ENCODE peak calls at places on chromosomes 12 and 14, in nine cellular contexts. H is myocyte; V is body of pancreas; A is natural killer cell treated with Interleukin-12 subunit alpha and Interleukin-12 subunit beta and Interleukin-15 and Interleukin-18, amount 100 ng/mL, for 72 hours; L is amniotic epithelial cell; W is stimulated activated CD4-positive, alpha-beta T cell treated with anti-CD3 and anti-CD28 coated beads, Interleukin-4, amount 100 ng/mL, for 4 hours; K is NCI-H524; Z is neural progenitor cell; F is GOT3. M is an unnamed sample.

GRCh38 chr14:29320261-29320660 is 553.7 kb downstream of the FOXG1 start:
- DNase-seq in H (no peak), V (no peak), A (no peak), L (peak), W (no peak), K (no peak), Z (no peak), F (no peak), M (no peak)

GRCh38 chr14:89912667-89913211 is 41.8 kb downstream of the EFCAB11 start:
- DNase-seq in H (peak), V (peak), A (no peak), L (peak), W (no peak), K (no peak), Z (no peak), F (no peak), M (no peak)

GRCh38 chr12:52305921-52306705 is 14.8 kb upstream of the KRT81 start:
- DNase-seq in H (no peak), V (no peak), A (no peak), L (no peak), W (no peak), K (peak), Z (no peak), F (no peak), M (no peak)

GRCh38 chr12:95789126-95790024 is 1.2 kb downstream of the NTN4 start:
- DNase-seq in H (peak), V (peak), A (no peak), L (no peak), W (peak), K (peak), Z (peak), F (no peak), M (no peak)

GRCh38 chr14:68364823-68365222 is 428.0 kb downstream of the ZFP36L1 start:
- DNase-seq in H (peak), V (peak), A (no peak), L (peak), W (no peak), K (no peak), Z (no peak), F (no peak), M (no peak)

GRCh38 chr14:100402631-100403030 is 79.5 kb downstream of the SLC25A47 start:
- DNase-seq in H (no peak), V (no peak), A (no peak), L (no peak), W (no peak), K (no peak), Z (no peak), F (no peak), M (no peak)

GRCh38 chr14:105492051-105492965 is 1.3 kb downstream of the TEDC1 start:
- DNase-seq in H (no peak), V (no peak), A (no peak), L (no peak), W (no peak), K (no peak), Z (no peak), F (no peak), M (no peak)

GRCh38 chr14:101481557-101481956 is 79.7 kb upstream of the DIO3 start:
- DNase-seq in H (no peak), V (no peak), A (no peak), L (no peak), W (no peak), K (no peak), Z (no peak), F (no peak), M (no peak)

GRCh38 chr12:124236651-124237050 is 58.2 kb upstream of the RFLNA start:
- DNase-seq in H (peak), V (no peak), A (no peak), L (peak), W (no peak), K (no peak), Z (no peak), F (no peak), M (no peak)

GRCh38 chr12:101552277-101552676 is 42.5 kb upstream of the MYBPC1 start:
- DNase-seq in H (peak), V (peak), A (no peak), L (peak), W (no peak), K (peak), Z (no peak), F (no peak), M (no peak)

GRCh38 chr14:31582286-31582691 is 21.1 kb downstream of the NUBPL start:
- DNase-seq in H (peak), V (peak), A (no peak), L (peak), W (no peak), K (no peak), Z (peak), F (no peak), M (no peak)

GRCh38 chr14:51539571-51540037 is 112.1 kb upstream of the FRMD6 start:
- DNase-seq in H (peak), V (no peak), A (no peak), L (peak), W (no peak), K (no peak), Z (no peak), F (no peak), M (no peak)

GRCh38 chr14:75422169-75422568 is 5.7 kb upstream of the JDP2 start:
- DNase-seq in H (peak), V (no peak), A (no peak), L (peak), W (no peak), K (no peak), Z (no peak), F (no peak), M (no peak)

GRCh38 chr14:59679872-59680271 is 103.3 kb upstream of the CCDC175 start:
- DNase-seq in H (peak), V (peak), A (no peak), L (peak), W (no peak), K (peak), Z (peak), F (no peak), M (no peak)

GRCh38 chr12:67590122-67590795 is 58.3 kb upstream of the DYRK2 start:
- DNase-seq in H (no peak), V (no peak), A (no peak), L (peak), W (no peak), K (no peak), Z (no peak), F (no peak), M (no peak)

GRCh38 chr12:60921541-60921940 is 1325.7 kb downstream of the SLC16A7 start:
- DNase-seq in H (no peak), V (no peak), A (no peak), L (no peak), W (no peak), K (no peak), Z (no peak), F (no peak), M (no peak)

GRCh38 chr14:35248476-35248788 is 43.8 kb upstream of the PSMA6 start:
- DNase-seq in H (peak), V (no peak), A (no peak), L (no peak), W (no peak), K (no peak), Z (no peak), F (no peak), M (no peak)

GRCh38 chr12:129096968-129097367 is 243.7 kb downstream of the GLT1D1 start:
- DNase-seq in H (no peak), V (no peak), A (no peak), L (no peak), W (no peak), K (no peak), Z (no peak), F (no peak), M (no peak)

M was measured in WERI-Rb-1.